ENCODE peak calls at places on chromosome 12, in eight cellular contexts. N is thoracic aorta, D is testis, Q is upper lobe of left lung, R is OCI-LY7, P is mammary epithelial cell, V is hepatocyte, G is osteoblast. M is an unnamed sample.
A peak's percentile ranks its signal among the peaks of the same experiment; 100 is the strongest.

GRCh38 chr12:57803317-57803893 is 15.1 kb downstream of the AVIL start:
- DNase-seq in R (peak; percentile 43), D (peak; percentile 69), G (peak; percentile 89), Q (no peak), V (peak; percentile 64), P (peak; percentile 42), N (peak; percentile 22), M (no peak)

GRCh38 chr12:55624056-55624455 is 12.6 kb upstream of the OR10P1 start:
- DNase-seq in V (no peak), R (no peak), D (no peak), N (no peak), Q (no peak), P (peak; percentile 83), G (no peak), M (peak; percentile 22)

GRCh38 chr12:116534341-116535121 is 24.6 kb upstream of the MAP1LC3B2 start:
- DNase-seq in D (peak; percentile 34), R (no peak), G (peak; percentile 83), P (no peak), N (no peak), V (peak; percentile 44), Q (no peak), M (no peak)

GRCh38 chr12:95674088-95674595 is 116.4 kb downstream of the NTN4 start:
- DNase-seq in D (no peak), Q (no peak), R (no peak), P (no peak), G (no peak), N (no peak), V (no peak), M (no peak)

GRCh38 chr12:92596388-92596787 is 106.4 kb upstream of the PLEKHG7 start:
- DNase-seq in P (no peak), V (peak; percentile 22), N (no peak), Q (no peak), R (no peak), G (peak; percentile 57), D (no peak), M (no peak)

GRCh38 chr12:57461326-57461903 is 1.8 kb downstream of the GLI1 start:
- DNase-seq in Q (peak; percentile 71), D (peak; percentile 87), G (peak; percentile 92), N (no peak), V (peak; percentile 89), R (peak; percentile 69), P (peak; percentile 30), M (no peak)

GRCh38 chr12:60494249-60494648 is 898.4 kb downstream of the SLC16A7 start:
- DNase-seq in P (peak; percentile 37), N (no peak), Q (no peak), D (no peak), G (no peak), R (no peak), V (peak; percentile 51), M (no peak)

GRCh38 chr12:7064516-7064915 is 4.0 kb downstream of the C1S start:
- DNase-seq in P (no peak), V (no peak), D (no peak), R (no peak), Q (no peak), N (no peak), G (no peak), M (no peak)

GRCh38 chr12:93441617-93442410 is at the start of gene UBE2N:
- DNase-seq in R (peak; percentile 95), Q (peak; percentile 97), D (peak; percentile 96), N (peak; percentile 84), V (peak; percentile 98), G (peak; percentile 98), P (peak; percentile 96), M (peak; percentile 55)

GRCh38 chr12:54428050-54429013 is 9.3 kb upstream of the ITGA5 start:
- DNase-seq in V (no peak), R (no peak), D (no peak), P (peak; percentile 77), N (peak; percentile 79), Q (peak; percentile 48), G (peak; percentile 89), M (no peak)

GRCh38 chr12:9241301-9241700 is 33.1 kb upstream of the PZP start:
- DNase-seq in V (no peak), Q (no peak), R (no peak), G (no peak), D (no peak), N (no peak), P (no peak), M (no peak)

GRCh38 chr12:9240776-9241175 is 32.6 kb upstream of the PZP start:
- DNase-seq in R (no peak), Q (no peak), V (no peak), D (no peak), N (no peak), G (no peak), P (no peak), M (no peak)

GRCh38 chr12:9248435-9248834 is 40.2 kb upstream of the PZP start:
- DNase-seq in Q (no peak), P (no peak), N (no peak), R (no peak), D (no peak), V (no peak), G (no peak), M (no peak)

GRCh38 chr12:9243999-9244649 is 35.9 kb upstream of the PZP start:
- DNase-seq in V (no peak), G (no peak), N (no peak), P (no peak), Q (no peak), R (no peak), D (no peak), M (no peak)

GRCh38 chr12:9244894-9245293 is 36.7 kb upstream of the PZP start:
- DNase-seq in D (peak; percentile 40), N (no peak), P (peak; percentile 60), R (no peak), G (no peak), Q (no peak), V (no peak), M (peak; percentile 6)
- H3K27ac ChIP-seq in D (peak overlapping the region; percentile 55), N (no peak overlapping the region), P (no peak overlapping the region), R (no peak overlapping the region), G (no peak overlapping the region), Q (no peak overlapping the region), V (no peak overlapping the region), M (no peak overlapping the region)

DNA sequence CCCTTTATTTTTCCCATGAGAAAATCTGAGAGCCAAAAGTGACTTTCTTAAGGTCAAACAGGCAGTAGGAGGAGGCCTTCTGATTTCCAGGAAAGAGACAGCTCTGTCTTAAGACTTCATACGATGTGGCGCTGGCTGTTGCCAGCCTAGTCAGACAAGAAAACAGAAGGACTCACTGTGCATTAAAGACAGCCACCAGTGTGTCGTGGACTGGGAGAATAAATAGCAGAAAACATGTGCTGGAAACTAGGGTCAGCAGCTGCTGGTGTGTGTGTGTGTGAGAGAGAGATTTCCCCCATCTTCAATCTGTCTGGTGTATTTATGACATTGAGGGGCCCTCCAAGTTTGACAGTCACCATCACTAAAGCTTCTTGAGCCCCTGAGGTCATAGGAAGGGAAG is 708.6 kb upstream of the TMEM132C start:
- DNase-seq in Q (no peak), P (no peak), N (no peak), D (no peak), G (no peak), R (no peak), V (no peak), M (no peak)
- H3K27ac ChIP-seq in Q (no peak overlapping the region), P (no peak overlapping the region), N (no peak overlapping the region), D (no peak overlapping the region), G (no peak overlapping the region), R (no peak overlapping the region), V (no peak overlapping the region), M (no peak overlapping the region)

DNA sequence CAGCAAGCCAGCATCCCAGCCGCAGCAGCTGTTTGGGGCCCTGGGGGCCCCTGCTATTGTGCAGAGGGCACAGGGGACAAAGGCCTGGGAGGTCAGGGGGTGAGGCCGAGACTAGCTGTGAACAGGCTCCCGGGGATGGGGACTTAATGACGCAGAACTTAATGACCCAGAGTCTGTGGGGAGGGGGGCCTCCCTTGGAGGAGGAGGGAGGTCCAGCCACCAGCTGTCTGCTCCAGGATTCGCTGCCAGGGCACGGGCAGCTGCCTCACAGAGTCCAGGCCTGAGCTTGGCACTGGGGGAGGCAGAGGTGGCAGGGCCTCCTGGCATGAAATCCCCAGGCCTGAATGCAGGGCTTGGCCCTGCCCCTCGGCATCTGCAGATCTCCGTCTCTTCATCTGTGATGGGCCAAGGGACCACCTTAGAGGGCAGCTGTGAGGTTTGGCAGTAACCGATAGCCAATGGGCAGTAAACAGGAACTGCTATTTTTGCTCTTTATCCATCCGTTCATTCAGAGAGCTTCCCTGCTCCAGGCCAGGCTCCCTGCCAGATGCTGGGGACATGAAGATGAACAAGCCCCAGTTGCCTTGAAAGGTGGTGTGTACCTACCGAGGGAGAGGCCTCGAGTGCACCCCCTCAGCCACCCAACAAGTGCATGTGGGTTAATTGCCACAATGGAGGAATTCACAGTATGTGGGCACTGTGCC is 6.7 kb downstream of the FAM222A start:
- DNase-seq in R (no peak), V (no peak), P (no peak), G (peak; percentile 81), N (no peak), D (peak; percentile 58), Q (no peak), M (no peak)
- H3K27ac ChIP-seq in R (no peak overlapping the region), V (no peak overlapping the region), P (no peak overlapping the region), G (no peak overlapping the region), N (no peak overlapping the region), D (peak overlapping the region; percentile 27), Q (no peak overlapping the region), M (no peak overlapping the region)

GRCh38 chr12:53233671-53234091 is 1.7 kb upstream of the RARG start:
- DNase-seq in N (no peak), G (peak; percentile 78), D (no peak), R (no peak), V (no peak), Q (no peak), P (no peak), M (no peak)

GRCh38 chr12:53231859-53232640 is at the start of gene RARG:
- DNase-seq in D (no peak), V (peak; percentile 81), P (peak; percentile 77), R (no peak), G (peak; percentile 96), N (peak; percentile 46), Q (peak; percentile 64), M (no peak)

GRCh38 chr12:53230971-53231858 is 794 bp downstream of the RARG start:
- DNase-seq in G (peak; percentile 83), N (no peak), P (no peak), R (no peak), V (no peak), Q (no peak), D (no peak), M (no peak)

GRCh38 chr12:53234236-53234635 is 2.2 kb upstream of the RARG start:
- DNase-seq in D (no peak), N (no peak), V (peak; percentile 61), Q (no peak), R (no peak), P (no peak), G (peak; percentile 38), M (no peak)

DNA sequence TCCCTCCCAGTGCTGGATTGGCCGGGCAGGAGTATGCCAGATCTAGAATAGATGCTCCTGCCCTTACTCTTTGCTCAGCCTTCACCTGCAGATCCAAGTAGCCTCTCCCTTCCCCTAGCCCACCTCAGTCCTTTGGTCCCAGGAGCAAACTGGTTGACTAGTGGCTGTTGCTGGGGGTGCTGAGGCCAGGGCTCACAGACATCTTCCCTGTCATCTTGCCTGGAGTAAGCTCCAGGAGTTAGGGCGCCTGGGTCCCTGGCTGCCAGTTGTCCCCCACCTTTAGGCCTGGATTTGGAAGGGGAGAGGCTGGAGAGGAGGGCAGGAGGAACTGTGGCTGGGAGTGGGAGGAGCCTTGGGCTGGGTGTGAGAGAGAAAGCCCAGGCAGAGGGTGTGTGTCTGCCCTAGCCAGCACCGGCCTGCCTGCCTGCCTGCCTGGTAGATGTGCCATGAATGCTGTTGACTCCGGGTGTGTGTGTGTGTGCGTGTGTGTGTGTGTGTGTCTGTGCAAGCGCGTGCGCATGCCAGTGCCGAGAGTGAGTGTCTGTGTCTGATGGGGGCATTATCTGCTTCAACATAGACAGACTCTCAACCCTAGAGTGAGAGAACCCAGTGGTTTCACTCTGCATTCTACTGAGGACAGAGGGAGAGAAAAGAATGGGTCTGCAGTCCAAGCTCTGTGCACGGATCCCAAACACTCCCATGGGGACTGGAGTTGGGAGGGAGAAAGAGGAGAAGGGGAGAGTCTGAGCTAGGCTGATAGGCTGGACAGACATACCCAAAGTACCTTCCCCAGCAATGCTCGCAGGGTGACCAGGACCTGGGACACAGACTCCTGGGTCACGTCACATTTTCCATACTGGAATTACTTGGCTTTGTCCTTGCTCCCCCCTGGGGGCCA is 881 bp upstream of the RARG start:
- DNase-seq in G (peak; percentile 95), P (peak; percentile 78), N (no peak), D (no peak), Q (peak; percentile 70), R (no peak), V (peak; percentile 72), M (no peak)
- H3K27ac ChIP-seq in G (no peak overlapping the region), P (peak overlapping the region; percentile 17), N (peak overlapping the region; percentile 71), D (no peak overlapping the region), Q (peak overlapping the region; percentile 84), R (no peak overlapping the region), V (peak overlapping the region; percentile 92), M (peak overlapping the region; percentile 93)